ENCODE peak calls at places on chromosomes 4 and X, in four cellular contexts. F is SK-N-SH; X is activated CD4-positive, alpha-beta T cell treated with anti-CD3 and anti-CD28 coated beads for 48 hours; L is ELR. N is an unnamed sample.

GRCh38 chrX:17040711-17041110 is 94.3 kb downstream of the REPS2 start:
- DNase-seq in X (no peak), L (peak; percentile 6), F (no peak), N (no peak)

GRCh38 chrX:6257025-6257424 is 28.4 kb upstream of the NLGN4X start:
- DNase-seq in L (no peak), F (no peak), X (no peak), N (no peak)

GRCh38 chr4:157312702-157313101 is 92.2 kb downstream of the GRIA2 start:
- DNase-seq in X (no peak), F (no peak), L (no peak), N (no peak)

GRCh38 chrX:132090370-132091152 is 37.3 kb downstream of the FRMD7 start:
- DNase-seq in X (peak; percentile 6), F (no peak), L (no peak), N (no peak)

GRCh38 chrX:52874661-52875060 is 6.8 kb upstream of the XAGE3 start:
- DNase-seq in L (no peak), X (no peak), F (no peak), N (no peak)

GRCh38 chrX:46168254-46168653 is 377.0 kb downstream of the ZNF674 start:
- DNase-seq in F (no peak), X (no peak), L (no peak), N (no peak)

GRCh38 chr4:32216502-32216901 is 1496.3 kb downstream of the PCDH7 start:
- DNase-seq in X (no peak), F (no peak), L (no peak), N (no peak)

GRCh38 chrX:40176256-40176978 is 78.7 kb upstream of the BCOR start:
- DNase-seq in L (peak; percentile 60), X (peak; percentile 80), F (peak; percentile 74), N (peak; percentile 21)

GRCh38 chr4:134691915-134692314 is 490.3 kb upstream of the PABPC4L start:
- DNase-seq in L (peak; percentile 66), F (no peak), X (no peak), N (no peak)

GRCh38 chr4:128566688-128567087 is 242.8 kb upstream of the JADE1 start:
- DNase-seq in X (no peak), L (peak; percentile 24), F (no peak), N (no peak)

GRCh38 chr4:52709155-52709554 is 42.1 kb downstream of the ERVMER34-1 start:
- DNase-seq in F (no peak), X (no peak), L (no peak), N (no peak)

GRCh38 chr4:118314221-118314620 is 38.6 kb downstream of the PRSS12 start:
- DNase-seq in X (no peak), F (no peak), L (no peak), N (no peak)

GRCh38 chr4:76987153-76987562 is 37.6 kb downstream of the SEPTIN11 start:
- DNase-seq in X (no peak), L (peak; percentile 91), F (no peak), N (peak; percentile 79)

GRCh38 chrX:46376246-46376885 is 168.9 kb downstream of the ZNF674 start:
- DNase-seq in L (peak; percentile 61), F (no peak), X (peak; percentile 38), N (peak; percentile 75)

GRCh38 chr4:123862812-123863211 is 466.2 kb downstream of the SPRY1 start:
- DNase-seq in X (no peak), L (no peak), F (no peak), N (no peak)

GRCh38 chr4:2744576-2745270 is 11.4 kb downstream of the TNIP2 start:
- DNase-seq in X (no peak), L (no peak), F (no peak), N (no peak)

GRCh38 chr4:1523506-1523905 is 117.3 kb upstream of the NKX1-1 start:
- DNase-seq in X (no peak), F (no peak), L (no peak), N (no peak)

GRCh38 chr4:25702848-25703247 is 47.2 kb downstream of the SLC34A2 start:
- DNase-seq in F (no peak), L (peak; percentile 33), X (no peak), N (peak; percentile 29)

GRCh38 chr4:108172231-108172779 is 3.6 kb upstream of the LEF1 start:
- DNase-seq in F (peak; percentile 87), L (peak; percentile 48), X (peak; percentile 54), N (no peak)

GRCh38 chr4:186979966-186980745 is 256.5 kb upstream of the FAT1 start:
- DNase-seq in L (no peak), X (no peak), F (no peak), N (no peak)

GRCh38 chrX:9285342-9285771 is 179.5 kb upstream of the TBL1X start:
- DNase-seq in F (no peak), X (peak; percentile 79), L (peak; percentile 13), N (no peak)